ENCODE peak calls at places on chromosomes 6 and 20, in seven cellular contexts. One of them, this sample, is unnamed.
A peak's percentile ranks its signal among the peaks of the same experiment; 100 is the strongest.

GRCh38 chr6:135230702-135231468 is 49.8 kb downstream of the MYB start:
- DNase-seq in endothelial cell: no peak
- DNase-seq in colonic mucosa: no peak
- DNase-seq in GM23338: no peak
- DNase-seq in AG04450: no peak
- DNase-seq in A549: no peak
- DNase-seq in CD8-positive, alpha-beta T cell: no peak
- DNase-seq in this sample: no peak

GRCh38 chr20:8434326-8434876 is 302.3 kb downstream of the PLCB1 start:
- DNase-seq in endothelial cell: no peak
- DNase-seq in colonic mucosa: no peak
- DNase-seq in GM23338: no peak
- DNase-seq in AG04450: no peak
- DNase-seq in A549: no peak
- DNase-seq in CD8-positive, alpha-beta T cell: no peak
- DNase-seq in this sample: no peak

GRCh38 chr20:23652371-23652770 is 14.6 kb upstream of the CST3 start:
- DNase-seq in endothelial cell: no peak
- DNase-seq in colonic mucosa: no peak
- DNase-seq in GM23338: no peak
- DNase-seq in AG04450: no peak
- DNase-seq in A549: no peak
- DNase-seq in CD8-positive, alpha-beta T cell: no peak
- DNase-seq in this sample: no peak

GRCh38 chr6:166423781-166424180 is 41.0 kb upstream of the MPC1 start:
- DNase-seq in endothelial cell: no peak
- DNase-seq in colonic mucosa: no peak
- DNase-seq in GM23338: no peak
- DNase-seq in AG04450: no peak
- DNase-seq in A549: no peak
- DNase-seq in CD8-positive, alpha-beta T cell: no peak
- DNase-seq in this sample: no peak

GRCh38 chr6:89675949-89676753 is 37.6 kb upstream of the LYRM2 start:
- DNase-seq in endothelial cell: no peak
- DNase-seq in colonic mucosa: no peak
- DNase-seq in GM23338: no peak
- DNase-seq in AG04450: peak; percentile 48
- DNase-seq in A549: no peak
- DNase-seq in CD8-positive, alpha-beta T cell: no peak
- DNase-seq in this sample: no peak

GRCh38 chr20:10603378-10603777 is 70.4 kb downstream of the JAG1 start:
- DNase-seq in endothelial cell: no peak
- DNase-seq in colonic mucosa: no peak
- DNase-seq in GM23338: no peak
- DNase-seq in AG04450: no peak
- DNase-seq in A549: no peak
- DNase-seq in CD8-positive, alpha-beta T cell: no peak
- DNase-seq in this sample: no peak

GRCh38 chr6:31493875-31494694 is 3.9 kb upstream of the MICB start:
- DNase-seq in endothelial cell: peak; percentile 78
- DNase-seq in colonic mucosa: peak; percentile 92
- DNase-seq in GM23338: peak; percentile 93
- DNase-seq in AG04450: no peak
- DNase-seq in A549: peak; percentile 67
- DNase-seq in CD8-positive, alpha-beta T cell: peak; percentile 72
- DNase-seq in this sample: peak; percentile 81

GRCh38 chr6:116094041-116094440 is 6.6 kb upstream of the NT5DC1 start:
- DNase-seq in endothelial cell: no peak
- DNase-seq in colonic mucosa: no peak
- DNase-seq in GM23338: no peak
- DNase-seq in AG04450: no peak
- DNase-seq in A549: no peak
- DNase-seq in CD8-positive, alpha-beta T cell: no peak
- DNase-seq in this sample: no peak

GRCh38 chr6:105051941-105052471 is 95.1 kb downstream of the LIN28B start:
- DNase-seq in endothelial cell: no peak
- DNase-seq in colonic mucosa: no peak
- DNase-seq in GM23338: no peak
- DNase-seq in AG04450: no peak
- DNase-seq in A549: no peak
- DNase-seq in CD8-positive, alpha-beta T cell: no peak
- DNase-seq in this sample: no peak

GRCh38 chr6:75178757-75179156 is 27.1 kb downstream of the COL12A1 start:
- DNase-seq in endothelial cell: no peak
- DNase-seq in colonic mucosa: no peak
- DNase-seq in GM23338: no peak
- DNase-seq in AG04450: no peak
- DNase-seq in A549: no peak
- DNase-seq in CD8-positive, alpha-beta T cell: no peak
- DNase-seq in this sample: no peak

GRCh38 chr6:20319520-20320357 is 81.9 kb upstream of the E2F3 start:
- DNase-seq in endothelial cell: no peak
- DNase-seq in colonic mucosa: peak; percentile 24
- DNase-seq in GM23338: no peak
- DNase-seq in AG04450: no peak
- DNase-seq in A549: no peak
- DNase-seq in CD8-positive, alpha-beta T cell: peak; percentile 68
- DNase-seq in this sample: no peak

GRCh38 chr6:7617954-7618764 is 28.2 kb downstream of the SNRNP48 start:
- DNase-seq in endothelial cell: no peak
- DNase-seq in colonic mucosa: no peak
- DNase-seq in GM23338: no peak
- DNase-seq in AG04450: no peak
- DNase-seq in A549: no peak
- DNase-seq in CD8-positive, alpha-beta T cell: no peak
- DNase-seq in this sample: no peak

GRCh38 chr20:43191946-43192847 is 2.5 kb upstream of the PTPRT start:
- DNase-seq in endothelial cell: peak; percentile 23
- DNase-seq in colonic mucosa: no peak
- DNase-seq in GM23338: peak; percentile 43
- DNase-seq in AG04450: no peak
- DNase-seq in A549: peak; percentile 31
- DNase-seq in CD8-positive, alpha-beta T cell: no peak
- DNase-seq in this sample: peak; percentile 24

GRCh38 chr6:116876635-116877611 is at the start of gene RFX6:
- DNase-seq in endothelial cell: peak; percentile 16
- DNase-seq in colonic mucosa: peak; percentile 24
- DNase-seq in GM23338: peak; percentile 69
- DNase-seq in AG04450: no peak
- DNase-seq in A549: peak; percentile 1
- DNase-seq in CD8-positive, alpha-beta T cell: no peak
- DNase-seq in this sample: no peak

GRCh38 chr20:46945465-46945864 is 50.8 kb downstream of the EYA2 start:
- DNase-seq in endothelial cell: no peak
- DNase-seq in colonic mucosa: no peak
- DNase-seq in GM23338: peak; percentile 41
- DNase-seq in AG04450: no peak
- DNase-seq in A549: no peak
- DNase-seq in CD8-positive, alpha-beta T cell: no peak
- DNase-seq in this sample: no peak

GRCh38 chr6:20160541-20161283 is 51.6 kb downstream of the MBOAT1 start:
- DNase-seq in endothelial cell: no peak
- DNase-seq in colonic mucosa: no peak
- DNase-seq in GM23338: peak; percentile 4
- DNase-seq in AG04450: no peak
- DNase-seq in A549: no peak
- DNase-seq in CD8-positive, alpha-beta T cell: no peak
- DNase-seq in this sample: no peak

GRCh38 chr6:12527339-12527738 is 189.2 kb upstream of the PHACTR1 start:
- DNase-seq in endothelial cell: no peak
- DNase-seq in colonic mucosa: no peak
- DNase-seq in GM23338: no peak
- DNase-seq in AG04450: no peak
- DNase-seq in A549: no peak
- DNase-seq in CD8-positive, alpha-beta T cell: no peak
- DNase-seq in this sample: no peak

GRCh38 chr6:139367810-139368321 is 6.6 kb downstream of the CITED2 start:
- DNase-seq in endothelial cell: no peak
- DNase-seq in colonic mucosa: no peak
- DNase-seq in GM23338: peak; percentile 92
- DNase-seq in AG04450: no peak
- DNase-seq in A549: no peak
- DNase-seq in CD8-positive, alpha-beta T cell: no peak
- DNase-seq in this sample: no peak
- TF ChIP-seq CTCF in endothelial cell: no peak
- TF ChIP-seq CTCF in colonic mucosa: no peak
- TF ChIP-seq CTCF in GM23338: no peak
- TF ChIP-seq CTCF in AG04450: no peak
- TF ChIP-seq CTCF in A549: no peak
- TF ChIP-seq CTCF in CD8-positive, alpha-beta T cell: no peak
- TF ChIP-seq CTCF in this sample: no peak

GRCh38 chr20:57498425-57499400 is 26.2 kb downstream of the CTCFL start:
- DNase-seq in endothelial cell: peak; percentile 51
- DNase-seq in colonic mucosa: peak; percentile 40
- DNase-seq in GM23338: peak; percentile 73
- DNase-seq in AG04450: no peak
- DNase-seq in A549: no peak
- DNase-seq in CD8-positive, alpha-beta T cell: no peak
- DNase-seq in this sample: no peak
- TF ChIP-seq CTCF in endothelial cell: no peak
- TF ChIP-seq CTCF in colonic mucosa: peak; percentile 37
- TF ChIP-seq CTCF in GM23338: peak; percentile 61
- TF ChIP-seq CTCF in AG04450: peak; percentile 37
- TF ChIP-seq CTCF in A549: peak; percentile 45
- TF ChIP-seq CTCF in CD8-positive, alpha-beta T cell: peak; percentile 48
- TF ChIP-seq CTCF in this sample: peak; percentile 40

GRCh38 chr6:125041740-125042459 is 79.7 kb downstream of the RNF217 start:
- DNase-seq in endothelial cell: no peak
- DNase-seq in colonic mucosa: no peak
- DNase-seq in GM23338: no peak
- DNase-seq in AG04450: no peak
- DNase-seq in A549: no peak
- DNase-seq in CD8-positive, alpha-beta T cell: no peak
- DNase-seq in this sample: no peak
- TF ChIP-seq CTCF in endothelial cell: no peak
- TF ChIP-seq CTCF in colonic mucosa: no peak
- TF ChIP-seq CTCF in GM23338: no peak
- TF ChIP-seq CTCF in AG04450: peak; percentile 15
- TF ChIP-seq CTCF in A549: no peak
- TF ChIP-seq CTCF in CD8-positive, alpha-beta T cell: no peak
- TF ChIP-seq CTCF in this sample: no peak

GRCh38 chr6:113936093-113936934 is 34.6 kb downstream of the HDAC2 start:
- DNase-seq in endothelial cell: peak; percentile 41
- DNase-seq in colonic mucosa: peak; percentile 44
- DNase-seq in GM23338: peak; percentile 76
- DNase-seq in AG04450: peak; percentile 41
- DNase-seq in A549: peak; percentile 15
- DNase-seq in CD8-positive, alpha-beta T cell: no peak
- DNase-seq in this sample: peak; percentile 33
- TF ChIP-seq CTCF in endothelial cell: peak; percentile 92
- TF ChIP-seq CTCF in colonic mucosa: peak; percentile 80
- TF ChIP-seq CTCF in GM23338: peak; percentile 60
- TF ChIP-seq CTCF in AG04450: peak; percentile 77
- TF ChIP-seq CTCF in A549: peak; percentile 64
- TF ChIP-seq CTCF in CD8-positive, alpha-beta T cell: peak; percentile 75
- TF ChIP-seq CTCF in this sample: peak; percentile 86

GRCh38 chr6:148667395-148667794 is 79.4 kb upstream of the UST start:
- DNase-seq in endothelial cell: no peak
- DNase-seq in colonic mucosa: no peak
- DNase-seq in GM23338: no peak
- DNase-seq in AG04450: no peak
- DNase-seq in A549: no peak
- DNase-seq in CD8-positive, alpha-beta T cell: no peak
- DNase-seq in this sample: no peak
- TF ChIP-seq CTCF in endothelial cell: no peak
- TF ChIP-seq CTCF in colonic mucosa: no peak
- TF ChIP-seq CTCF in GM23338: no peak
- TF ChIP-seq CTCF in AG04450: no peak
- TF ChIP-seq CTCF in A549: no peak
- TF ChIP-seq CTCF in CD8-positive, alpha-beta T cell: no peak
- TF ChIP-seq CTCF in this sample: no peak

DNA sequence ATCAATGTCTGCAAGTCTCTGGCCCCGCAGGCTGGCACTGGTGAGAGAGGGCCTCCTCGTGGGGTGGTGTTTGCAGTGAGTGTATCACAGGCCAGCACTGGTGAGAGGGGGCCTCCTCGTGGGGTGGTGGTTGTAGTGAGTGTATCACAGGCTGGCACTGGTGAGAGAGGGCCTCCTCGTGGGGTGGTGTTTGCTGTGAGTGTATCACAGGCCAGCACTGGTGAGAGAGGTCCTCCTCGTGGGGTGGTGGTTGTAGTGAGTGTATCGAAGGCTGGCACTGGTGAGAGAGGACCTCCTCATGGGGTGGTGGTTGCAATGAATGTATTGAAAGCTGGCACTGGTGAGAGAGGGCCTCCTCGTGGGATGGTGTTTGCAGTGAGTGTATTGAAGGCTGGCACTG is 53.3 kb upstream of the SLC22A1 start:
- DNase-seq in endothelial cell: no peak
- DNase-seq in colonic mucosa: no peak
- DNase-seq in GM23338: no peak
- DNase-seq in AG04450: no peak
- DNase-seq in A549: no peak
- DNase-seq in CD8-positive, alpha-beta T cell: no peak
- DNase-seq in this sample: no peak
- TF ChIP-seq CTCF in endothelial cell: no peak
- TF ChIP-seq CTCF in colonic mucosa: no peak
- TF ChIP-seq CTCF in GM23338: no peak
- TF ChIP-seq CTCF in AG04450: no peak
- TF ChIP-seq CTCF in A549: no peak
- TF ChIP-seq CTCF in CD8-positive, alpha-beta T cell: no peak
- TF ChIP-seq CTCF in this sample: no peak

GRCh38 chr6:30062471-30063178 is 1.6 kb downstream of the POLR1H start:
- DNase-seq in endothelial cell: no peak
- DNase-seq in colonic mucosa: no peak
- DNase-seq in GM23338: no peak
- DNase-seq in AG04450: no peak
- DNase-seq in A549: no peak
- DNase-seq in CD8-positive, alpha-beta T cell: no peak
- DNase-seq in this sample: no peak
- TF ChIP-seq CTCF in endothelial cell: no peak
- TF ChIP-seq CTCF in colonic mucosa: no peak
- TF ChIP-seq CTCF in GM23338: no peak
- TF ChIP-seq CTCF in AG04450: no peak
- TF ChIP-seq CTCF in A549: no peak
- TF ChIP-seq CTCF in CD8-positive, alpha-beta T cell: no peak
- TF ChIP-seq CTCF in this sample: no peak